ENCODE peak calls at places on chromosomes 16 and 17, in four cellular contexts. One of them, this sample, is unnamed.

GRCh38 chr17:50638851-50639767 is 4.4 kb downstream of the ABCC3 start:
- DNase-seq in non-pigmented ciliary epithelial cell: peak; percentile 80
- DNase-seq in iPS DF 19.7: no peak
- DNase-seq in C1 segment of cervical spinal cord: no peak
- DNase-seq in this sample: peak; percentile 42

GRCh38 chr17:42421479-42422332 is 1.4 kb downstream of the CAVIN1 start:
- DNase-seq in C1 segment of cervical spinal cord: no peak
- DNase-seq in iPS DF 19.7: no peak
- DNase-seq in non-pigmented ciliary epithelial cell: no peak
- DNase-seq in this sample: no peak

GRCh38 chr17:72025113-72025512 is 95.7 kb upstream of the SOX9 start:
- DNase-seq in non-pigmented ciliary epithelial cell: no peak
- DNase-seq in iPS DF 19.7: no peak
- DNase-seq in C1 segment of cervical spinal cord: no peak
- DNase-seq in this sample: no peak

GRCh38 chr17:59425085-59425901 is 93.8 kb downstream of the YPEL2 start:
- DNase-seq in non-pigmented ciliary epithelial cell: no peak
- DNase-seq in C1 segment of cervical spinal cord: no peak
- DNase-seq in iPS DF 19.7: no peak
- DNase-seq in this sample: no peak

GRCh38 chr17:50556803-50557202 is 3.7 kb upstream of the CACNA1G start:
- DNase-seq in non-pigmented ciliary epithelial cell: no peak
- DNase-seq in C1 segment of cervical spinal cord: no peak
- DNase-seq in iPS DF 19.7: no peak
- DNase-seq in this sample: peak; percentile 23

GRCh38 chr17:3754066-3754457 is 30.4 kb downstream of the HASPIN start:
- DNase-seq in C1 segment of cervical spinal cord: no peak
- DNase-seq in non-pigmented ciliary epithelial cell: no peak
- DNase-seq in iPS DF 19.7: no peak
- DNase-seq in this sample: no peak

GRCh38 chr16:89697161-89697615 is 4.3 kb downstream of the SPATA2L start:
- DNase-seq in non-pigmented ciliary epithelial cell: no peak
- DNase-seq in iPS DF 19.7: no peak
- DNase-seq in C1 segment of cervical spinal cord: no peak
- DNase-seq in this sample: no peak

GRCh38 chr17:2101448-2102257 is 46.8 kb downstream of the HIC1 start:
- DNase-seq in iPS DF 19.7: no peak
- DNase-seq in C1 segment of cervical spinal cord: no peak
- DNase-seq in non-pigmented ciliary epithelial cell: no peak
- DNase-seq in this sample: no peak

GRCh38 chr17:77214743-77215142 is 74.0 kb downstream of the SEC14L1 start:
- DNase-seq in non-pigmented ciliary epithelial cell: no peak
- DNase-seq in C1 segment of cervical spinal cord: peak; percentile 30
- DNase-seq in iPS DF 19.7: peak; percentile 23
- DNase-seq in this sample: peak; percentile 49

GRCh38 chr17:14307560-14308024 is 6.7 kb downstream of the HS3ST3B1 start:
- DNase-seq in C1 segment of cervical spinal cord: no peak
- DNase-seq in non-pigmented ciliary epithelial cell: peak; percentile 70
- DNase-seq in iPS DF 19.7: no peak
- DNase-seq in this sample: no peak

GRCh38 chr16:13333336-13333735 is 431.9 kb downstream of the SHISA9 start:
- DNase-seq in non-pigmented ciliary epithelial cell: no peak
- DNase-seq in iPS DF 19.7: no peak
- DNase-seq in C1 segment of cervical spinal cord: no peak
- DNase-seq in this sample: no peak

GRCh38 chr16:19831678-19832077 is 53.0 kb downstream of the GPRC5B start:
- DNase-seq in iPS DF 19.7: no peak
- DNase-seq in non-pigmented ciliary epithelial cell: peak; percentile 76
- DNase-seq in C1 segment of cervical spinal cord: no peak
- DNase-seq in this sample: no peak

GRCh38 chr16:89013111-89013510 is 36.1 kb upstream of the CBFA2T3 start:
- DNase-seq in C1 segment of cervical spinal cord: no peak
- DNase-seq in non-pigmented ciliary epithelial cell: no peak
- DNase-seq in iPS DF 19.7: no peak
- DNase-seq in this sample: no peak

GRCh38 chr16:66935319-66936011 is at the start of gene CES2:
- DNase-seq in iPS DF 19.7: no peak
- DNase-seq in C1 segment of cervical spinal cord: no peak
- DNase-seq in non-pigmented ciliary epithelial cell: no peak
- DNase-seq in this sample: no peak

GRCh38 chr17:47975189-47975814 is 4.4 kb downstream of the CDK5RAP3 start:
- DNase-seq in non-pigmented ciliary epithelial cell: no peak
- DNase-seq in iPS DF 19.7: no peak
- DNase-seq in C1 segment of cervical spinal cord: no peak
- DNase-seq in this sample: no peak

GRCh38 chr17:21160401-21160800 is 33.6 kb downstream of the DHRS7B start:
- DNase-seq in non-pigmented ciliary epithelial cell: no peak
- DNase-seq in iPS DF 19.7: no peak
- DNase-seq in C1 segment of cervical spinal cord: no peak
- DNase-seq in this sample: no peak

GRCh38 chr17:69018687-69019086 is 42.0 kb downstream of the ABCA9 start:
- DNase-seq in C1 segment of cervical spinal cord: no peak
- DNase-seq in iPS DF 19.7: no peak
- DNase-seq in non-pigmented ciliary epithelial cell: no peak
- DNase-seq in this sample: no peak

GRCh38 chr16:6969594-6969993 is 363.1 kb upstream of the RBFOX1 start:
- DNase-seq in iPS DF 19.7: no peak
- DNase-seq in non-pigmented ciliary epithelial cell: no peak
- DNase-seq in C1 segment of cervical spinal cord: no peak
- DNase-seq in this sample: no peak

GRCh38 chr17:72614871-72615626 is 477.4 kb downstream of the SLC39A11 start:
- DNase-seq in C1 segment of cervical spinal cord: peak; percentile 55
- DNase-seq in iPS DF 19.7: no peak
- DNase-seq in non-pigmented ciliary epithelial cell: no peak
- DNase-seq in this sample: peak; percentile 47

GRCh38 chr17:6853764-6854442 is 22.4 kb upstream of the TEKT1 start:
- DNase-seq in iPS DF 19.7: peak; percentile 78
- DNase-seq in C1 segment of cervical spinal cord: no peak
- DNase-seq in non-pigmented ciliary epithelial cell: no peak
- DNase-seq in this sample: no peak

GRCh38 chr17:31580331-31581021 is 189.0 kb downstream of the RAB11FIP4 start:
- DNase-seq in non-pigmented ciliary epithelial cell: no peak
- DNase-seq in C1 segment of cervical spinal cord: no peak
- DNase-seq in iPS DF 19.7: no peak
- DNase-seq in this sample: no peak

GRCh38 chr16:67561824-67562525 is 351 bp upstream of the CTCF start:
- DNase-seq in non-pigmented ciliary epithelial cell: peak; percentile 75
- DNase-seq in C1 segment of cervical spinal cord: peak; percentile 98
- DNase-seq in iPS DF 19.7: peak; percentile 75
- DNase-seq in this sample: peak; percentile 97

GRCh38 chr16:12971216-12971615 is 69.8 kb downstream of the SHISA9 start:
- DNase-seq in iPS DF 19.7: no peak
- DNase-seq in non-pigmented ciliary epithelial cell: peak; percentile 57
- DNase-seq in C1 segment of cervical spinal cord: no peak
- DNase-seq in this sample: peak; percentile 64

GRCh38 chr17:8365143-8365542 is 11.4 kb downstream of the KRABD2 start:
- DNase-seq in non-pigmented ciliary epithelial cell: no peak
- DNase-seq in C1 segment of cervical spinal cord: no peak
- DNase-seq in iPS DF 19.7: no peak
- DNase-seq in this sample: no peak

GRCh38 chr17:78993241-78993956 is 13.7 kb upstream of the LGALS3BP start:
- DNase-seq in C1 segment of cervical spinal cord: peak; percentile 20
- DNase-seq in non-pigmented ciliary epithelial cell: no peak
- DNase-seq in iPS DF 19.7: no peak
- DNase-seq in this sample: peak; percentile 37

GRCh38 chr16:54106078-54106477 is 180.5 kb downstream of the IRX3 start:
- DNase-seq in C1 segment of cervical spinal cord: no peak
- DNase-seq in non-pigmented ciliary epithelial cell: no peak
- DNase-seq in iPS DF 19.7: no peak
- DNase-seq in this sample: no peak

GRCh38 chr16:53893731-53894435 is 189.9 kb downstream of the FTO start:
- DNase-seq in iPS DF 19.7: no peak
- DNase-seq in C1 segment of cervical spinal cord: no peak
- DNase-seq in non-pigmented ciliary epithelial cell: peak; percentile 48
- DNase-seq in this sample: no peak

GRCh38 chr17:38730526-38731379 is 612 bp downstream of the CISD3 start:
- DNase-seq in C1 segment of cervical spinal cord: peak; percentile 44
- DNase-seq in non-pigmented ciliary epithelial cell: no peak
- DNase-seq in iPS DF 19.7: no peak
- DNase-seq in this sample: no peak

GRCh38 chr17:41567317-41567716 is 4.5 kb downstream of the KRT9 start:
- DNase-seq in non-pigmented ciliary epithelial cell: no peak
- DNase-seq in iPS DF 19.7: no peak
- DNase-seq in C1 segment of cervical spinal cord: no peak
- DNase-seq in this sample: no peak

GRCh38 chr17:74532115-74532514 is 840 bp upstream of the CD300LB start:
- DNase-seq in C1 segment of cervical spinal cord: no peak
- DNase-seq in non-pigmented ciliary epithelial cell: no peak
- DNase-seq in iPS DF 19.7: peak; percentile 59
- DNase-seq in this sample: no peak

GRCh38 chr16:55324491-55325447 is 766 bp downstream of the IRX6 start:
- DNase-seq in non-pigmented ciliary epithelial cell: no peak
- DNase-seq in iPS DF 19.7: no peak
- DNase-seq in C1 segment of cervical spinal cord: no peak
- DNase-seq in this sample: no peak

GRCh38 chr16:2983706-2984136 is 3.5 kb upstream of the PKMYT1 start:
- DNase-seq in non-pigmented ciliary epithelial cell: no peak
- DNase-seq in C1 segment of cervical spinal cord: peak; percentile 67
- DNase-seq in iPS DF 19.7: no peak
- DNase-seq in this sample: peak; percentile 39

GRCh38 chr17:33732116-33732515 is 439.0 kb upstream of the ASIC2 start:
- DNase-seq in C1 segment of cervical spinal cord: no peak
- DNase-seq in non-pigmented ciliary epithelial cell: no peak
- DNase-seq in iPS DF 19.7: no peak
- DNase-seq in this sample: no peak

GRCh38 chr16:76947694-76948093 is 243.3 kb upstream of the MON1B start:
- DNase-seq in non-pigmented ciliary epithelial cell: no peak
- DNase-seq in iPS DF 19.7: no peak
- DNase-seq in C1 segment of cervical spinal cord: no peak
- DNase-seq in this sample: no peak

GRCh38 chr16:53509906-53510703 is 7.1 kb upstream of the AKTIP start:
- DNase-seq in C1 segment of cervical spinal cord: peak; percentile 37
- DNase-seq in iPS DF 19.7: no peak
- DNase-seq in non-pigmented ciliary epithelial cell: no peak
- DNase-seq in this sample: peak; percentile 8

GRCh38 chr16:1022466-1022865 is 40.9 kb downstream of the SOX8 start:
- DNase-seq in C1 segment of cervical spinal cord: no peak
- DNase-seq in non-pigmented ciliary epithelial cell: no peak
- DNase-seq in iPS DF 19.7: no peak
- DNase-seq in this sample: no peak

GRCh38 chr17:10879110-10879509 is 41.2 kb upstream of the PIRT start:
- DNase-seq in non-pigmented ciliary epithelial cell: no peak
- DNase-seq in C1 segment of cervical spinal cord: peak; percentile 11
- DNase-seq in iPS DF 19.7: no peak
- DNase-seq in this sample: no peak

GRCh38 chr16:52611817-52612673 is 65.1 kb upstream of the TOX3 start:
- DNase-seq in iPS DF 19.7: no peak
- DNase-seq in non-pigmented ciliary epithelial cell: no peak
- DNase-seq in C1 segment of cervical spinal cord: no peak
- DNase-seq in this sample: no peak

GRCh38 chr17:76523084-76524037 is 14.1 kb downstream of the CYGB start:
- DNase-seq in non-pigmented ciliary epithelial cell: no peak
- DNase-seq in iPS DF 19.7: no peak
- DNase-seq in C1 segment of cervical spinal cord: peak; percentile 60
- DNase-seq in this sample: no peak

GRCh38 chr17:71033336-71033735 is 864.0 kb downstream of the KCNJ2 start:
- DNase-seq in non-pigmented ciliary epithelial cell: no peak
- DNase-seq in iPS DF 19.7: peak; percentile 67
- DNase-seq in C1 segment of cervical spinal cord: no peak
- DNase-seq in this sample: no peak

This sample was measured in amygdala.